ENCODE peak calls at places on chromosomes 2 and 18, in six cellular contexts. X, D, J, E, U and B are unnamed samples.

GRCh38 chr2:7736646-7737305 is 819.6 kb downstream of the RNF144A start:
- DNase-seq in X (no peak), D (no peak), J (peak), E (no peak), U (no peak), B (no peak)

GRCh38 chr18:34595673-34596072 is 114.4 kb upstream of the DTNA start:
- DNase-seq in X (no peak), D (peak), J (peak), E (no peak), U (peak), B (no peak)

GRCh38 chr18:3886575-3887322 is 436.8 kb downstream of the TGIF1 start:
- DNase-seq in X (no peak), D (no peak), J (no peak), E (no peak), U (no peak), B (no peak)

GRCh38 chr18:39485696-39486095 is 1920.1 kb upstream of the CELF4 start:
- DNase-seq in X (no peak), D (no peak), J (no peak), E (no peak), U (no peak), B (no peak)

GRCh38 chr2:15311201-15311882 is 249.8 kb downstream of the NBAS start:
- DNase-seq in X (no peak), D (peak), J (no peak), E (no peak), U (no peak), B (peak)

GRCh38 chr2:141482697-141483096 is 648.1 kb downstream of the LRP1B start:
- DNase-seq in X (no peak), D (no peak), J (no peak), E (no peak), U (no peak), B (no peak)

GRCh38 chr2:172426635-172427255 is 641 bp upstream of the ITGA6 start:
- DNase-seq in X (no peak), D (no peak), J (no peak), E (no peak), U (no peak), B (no peak)

GRCh38 chr2:222671259-222672067 is at the start of gene MOGAT1:
- DNase-seq in X (peak), D (no peak), J (no peak), E (peak), U (peak), B (peak)

GRCh38 chr2:208315081-208315788 is 49.2 kb downstream of the PIKFYVE start:
- DNase-seq in X (no peak), D (peak), J (no peak), E (no peak), U (no peak), B (peak)

GRCh38 chr2:104861295-104862060 is 7.6 kb downstream of the POU3F3 start:
- DNase-seq in X (no peak), D (no peak), J (no peak), E (no peak), U (no peak), B (no peak)

GRCh38 chr2:71687412-71687811 is 234.1 kb downstream of the DYSF start:
- DNase-seq in X (peak), D (no peak), J (no peak), E (no peak), U (no peak), B (no peak)

GRCh38 chr18:25832008-25832604 is 258.3 kb downstream of the SS18 start:
- DNase-seq in X (peak), D (peak), J (peak), E (peak), U (peak), B (peak)
- TF ChIP-seq CTCF in X (peak), D (peak), J (peak), E (peak), U (peak), B (peak)

GRCh38 chr2:109098921-109099273 is 30.1 kb upstream of the SH3RF3 start:
- DNase-seq in X (no peak), D (no peak), J (no peak), E (no peak), U (no peak), B (no peak)

GRCh38 chr2:109089602-109090300 is 39.3 kb upstream of the SH3RF3 start:
- DNase-seq in X (no peak), D (no peak), J (no peak), E (no peak), U (no peak), B (no peak)

GRCh38 chr2:109098251-109098920 is 30.6 kb upstream of the SH3RF3 start:
- DNase-seq in X (no peak), D (no peak), J (peak), E (no peak), U (no peak), B (no peak)

GRCh38 chr2:109091526-109091925 is 37.5 kb upstream of the SH3RF3 start:
- DNase-seq in X (no peak), D (no peak), J (no peak), E (no peak), U (no peak), B (no peak)

DNA sequence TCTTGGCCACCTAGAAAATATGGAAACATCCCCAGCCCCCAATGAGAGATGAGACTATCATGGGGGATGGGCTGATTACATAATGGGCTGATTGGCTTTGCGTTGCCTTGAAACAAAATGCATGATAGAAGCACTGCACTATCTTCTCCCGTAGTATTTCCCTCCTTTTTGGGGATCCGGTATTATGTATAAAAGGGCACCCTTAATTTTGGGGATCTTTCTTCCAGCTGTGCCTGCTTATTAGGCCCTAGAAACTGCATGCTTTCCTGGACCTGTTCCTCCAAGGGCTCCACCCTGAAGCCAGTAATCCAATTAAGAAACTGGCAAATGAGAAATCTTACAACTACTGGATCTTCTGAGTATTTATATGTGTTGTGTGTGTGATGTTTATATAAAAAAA is 34.9 kb upstream of the SH3RF3 start:
- DNase-seq in X (no peak), D (no peak), J (no peak), E (no peak), U (no peak), B (no peak)
- TF ChIP-seq CTCF in X (no peak), D (no peak), J (no peak), E (no peak), U (no peak), B (no peak)

GRCh38 chr2:49248506-49248905 is 94.2 kb upstream of the FSHR start:
- DNase-seq in X (no peak), D (no peak), J (peak), E (no peak), U (no peak), B (no peak)

GRCh38 chr2:49255325-49256023 is 101.2 kb upstream of the FSHR start:
- DNase-seq in X (no peak), D (no peak), J (no peak), E (no peak), U (no peak), B (no peak)

GRCh38 chr2:49251766-49252165 is 97.5 kb upstream of the FSHR start:
- DNase-seq in X (no peak), D (no peak), J (no peak), E (no peak), U (no peak), B (no peak)

GRCh38 chr2:49254401-49254800 is 100.1 kb upstream of the FSHR start:
- DNase-seq in X (no peak), D (no peak), J (no peak), E (no peak), U (no peak), B (no peak)

GRCh38 chr2:49251251-49251650 is 96.9 kb upstream of the FSHR start:
- DNase-seq in X (no peak), D (no peak), J (no peak), E (no peak), U (no peak), B (no peak)
- TF ChIP-seq CTCF in X (no peak), D (no peak), J (no peak), E (no peak), U (no peak), B (no peak)

DNA sequence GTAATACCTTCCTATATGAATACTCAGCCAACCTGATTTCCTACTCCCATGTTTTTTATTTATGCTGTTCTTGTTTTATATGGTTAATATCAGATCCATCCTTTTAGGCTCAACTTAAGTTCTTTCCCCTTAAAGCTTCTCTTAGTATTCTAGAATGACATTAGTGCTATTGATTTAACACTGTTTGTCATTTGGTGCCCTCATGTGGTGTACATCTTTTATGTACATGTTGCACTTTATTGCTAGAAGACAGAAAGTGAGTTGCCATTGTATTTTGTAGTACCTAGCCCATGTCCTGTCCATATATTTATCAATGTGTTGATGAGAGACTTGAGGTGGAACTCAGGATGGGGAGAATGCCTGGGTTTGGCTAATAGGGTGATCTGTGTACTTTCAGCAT is 2.5 kb downstream of the HTRA2 start:
- DNase-seq in X (no peak), D (peak), J (no peak), E (peak), U (no peak), B (no peak)
- TF ChIP-seq CTCF in X (no peak), D (peak), J (peak), E (peak), U (no peak), B (no peak)

DNA sequence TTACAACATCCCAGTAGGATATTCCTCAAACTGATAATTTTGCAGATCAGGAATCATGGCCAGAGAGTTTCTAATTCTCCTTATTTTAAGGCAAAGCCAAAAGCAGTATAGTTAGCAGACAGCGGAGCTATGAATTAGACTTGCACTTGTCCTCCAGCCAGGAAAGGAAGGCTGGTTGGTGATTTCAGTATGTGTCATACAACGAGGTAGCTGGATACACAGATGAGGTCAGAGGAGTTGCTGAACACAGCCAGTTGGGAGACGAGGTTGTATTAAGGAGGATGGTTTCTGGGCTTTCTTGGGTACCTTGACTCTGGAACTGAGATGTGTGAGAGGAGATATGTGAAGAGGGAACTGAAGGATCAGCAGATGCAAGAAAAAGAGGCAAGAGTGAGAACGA is 185.2 kb downstream of the SOX11 start:
- DNase-seq in X (no peak), D (no peak), J (no peak), E (no peak), U (no peak), B (no peak)
- TF ChIP-seq CTCF in X (no peak), D (no peak), J (no peak), E (no peak), U (no peak), B (no peak)

GRCh38 chr2:241676665-241677064 is 9.9 kb downstream of the DTYMK start:
- DNase-seq in X (no peak), D (no peak), J (no peak), E (no peak), U (no peak), B (no peak)

GRCh38 chr2:241677392-241677791 is 9.2 kb downstream of the DTYMK start:
- DNase-seq in X (no peak), D (no peak), J (no peak), E (no peak), U (no peak), B (no peak)

GRCh38 chr2:241673797-241674725 is 12.6 kb downstream of the DTYMK start:
- DNase-seq in X (no peak), D (no peak), J (no peak), E (peak), U (no peak), B (peak)

GRCh38 chr2:241678307-241678706 is 8.3 kb downstream of the DTYMK start:
- DNase-seq in X (no peak), D (no peak), J (no peak), E (no peak), U (no peak), B (no peak)

DNA sequence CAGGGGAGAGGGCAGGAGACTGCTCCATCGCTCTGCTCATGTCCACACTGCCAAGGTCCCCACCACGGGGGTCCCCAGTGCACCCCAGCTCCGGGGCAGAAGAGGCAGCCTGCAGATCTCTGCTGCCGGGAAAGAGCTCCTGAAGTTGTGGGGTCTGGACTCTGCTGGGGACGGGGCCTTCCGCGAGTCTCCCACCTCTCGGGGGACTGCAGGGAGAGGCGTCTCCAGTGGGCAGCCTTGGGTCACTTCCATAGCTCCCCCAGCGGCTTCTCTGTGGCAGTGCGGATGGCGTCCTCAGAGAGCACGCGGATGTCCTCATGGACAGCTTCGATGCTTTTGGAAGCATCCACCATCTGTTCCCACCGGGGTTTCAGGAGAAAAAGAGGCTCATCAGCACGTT is 10.7 kb downstream of the DTYMK start:
- DNase-seq in X (no peak), D (no peak), J (no peak), E (no peak), U (no peak), B (no peak)
- TF ChIP-seq CTCF in X (no peak), D (no peak), J (no peak), E (no peak), U (no peak), B (no peak)